ENCODE peak calls at places on chromosome 3, in five cellular contexts. X, V, P, Q and T are unnamed samples.

GRCh38 chr3:127690106-127690505 is 17.4 kb downstream of the ABTB1 start:
- DNase-seq in X (peak; percentile 14), V (no peak), P (no peak), Q (no peak), T (no peak)

GRCh38 chr3:49882182-49882581 is 12.5 kb upstream of the CAMKV start:
- DNase-seq in X (no peak), V (no peak), P (no peak), Q (peak; percentile 71), T (no peak)

GRCh38 chr3:170410428-170411029 is 8.1 kb upstream of the CLDN11 start:
- DNase-seq in X (no peak), V (peak; percentile 15), P (no peak), Q (no peak), T (no peak)

GRCh38 chr3:37745921-37746320 is 115.8 kb upstream of the CTDSPL start:
- DNase-seq in X (no peak), V (no peak), P (no peak), Q (no peak), T (no peak)

GRCh38 chr3:64518950-64519349 is 168.8 kb downstream of the ADAMTS9 start:
- DNase-seq in X (no peak), V (no peak), P (no peak), Q (no peak), T (no peak)

GRCh38 chr3:124126446-124127017 is 134.6 kb upstream of the ROPN1 start:
- DNase-seq in X (no peak), V (no peak), P (no peak), Q (no peak), T (no peak)

GRCh38 chr3:151553873-151554272 is 93.0 kb upstream of the IGSF10 start:
- DNase-seq in X (no peak), V (no peak), P (peak; percentile 73), Q (no peak), T (no peak)

GRCh38 chr3:127660621-127661253 is 12.0 kb upstream of the ABTB1 start:
- DNase-seq in X (no peak), V (no peak), P (no peak), Q (no peak), T (no peak)

GRCh38 chr3:47984089-47984759 is 32.0 kb downstream of the MAP4 start:
- DNase-seq in X (no peak), V (no peak), P (no peak), Q (no peak), T (peak; percentile 56)

GRCh38 chr3:178439504-178439903 is 96.7 kb upstream of the KCNMB2 start:
- DNase-seq in X (no peak), V (no peak), P (no peak), Q (no peak), T (no peak)

GRCh38 chr3:22089284-22089683 is 338.3 kb upstream of the ZNF385D start:
- DNase-seq in X (peak; percentile 16), V (no peak), P (no peak), Q (no peak), T (no peak)

GRCh38 chr3:18153571-18154173 is 271.5 kb downstream of the SATB1 start:
- DNase-seq in X (no peak), V (no peak), P (no peak), Q (no peak), T (peak; percentile 29)

GRCh38 chr3:56467108-56467507 is 1.2 kb downstream of the ERC2 start:
- DNase-seq in X (peak; percentile 76), V (no peak), P (no peak), Q (peak; percentile 74), T (peak; percentile 1)

GRCh38 chr3:151864423-151865101 is 8.9 kb upstream of the SUCNR1 start:
- DNase-seq in X (no peak), V (peak; percentile 17), P (no peak), Q (no peak), T (peak; percentile 66)

GRCh38 chr3:161104561-161105551 is at the start of gene B3GALNT1:
- DNase-seq in X (peak; percentile 48), V (peak; percentile 7), P (no peak), Q (peak; percentile 52), T (no peak)

GRCh38 chr3:76369170-76369569 is 583.8 kb upstream of the ZNF717 start:
- DNase-seq in X (no peak), V (no peak), P (no peak), Q (no peak), T (no peak)

GRCh38 chr3:5581743-5582142 is 394.2 kb downstream of the EDEM1 start:
- DNase-seq in X (no peak), V (no peak), P (no peak), Q (no peak), T (no peak)

GRCh38 chr3:5579342-5579741 is 391.8 kb downstream of the EDEM1 start:
- DNase-seq in X (no peak), V (no peak), P (no peak), Q (no peak), T (no peak)

GRCh38 chr3:5585085-5585484 is 397.6 kb downstream of the EDEM1 start:
- DNase-seq in X (no peak), V (no peak), P (no peak), Q (no peak), T (no peak)

GRCh38 chr3:5580821-5581220 is 393.3 kb downstream of the EDEM1 start:
- DNase-seq in X (no peak), V (no peak), P (no peak), Q (no peak), T (no peak)

GRCh38 chr3:5583920-5584319 is 396.4 kb downstream of the EDEM1 start:
- DNase-seq in X (no peak), V (no peak), P (no peak), Q (no peak), T (no peak)
- TF ChIP-seq CTCF in X (no peak), V (no peak), P (no peak), Q (no peak), T (no peak)

GRCh38 chr3:12194669-12195161 is 36.0 kb upstream of the TIMP4 start:
- DNase-seq in X (peak; percentile 84), V (peak; percentile 82), P (no peak), Q (no peak), T (no peak)
- TF ChIP-seq CTCF in X (peak; percentile 75), V (peak; percentile 83), P (no peak), Q (no peak), T (no peak)

DNA sequence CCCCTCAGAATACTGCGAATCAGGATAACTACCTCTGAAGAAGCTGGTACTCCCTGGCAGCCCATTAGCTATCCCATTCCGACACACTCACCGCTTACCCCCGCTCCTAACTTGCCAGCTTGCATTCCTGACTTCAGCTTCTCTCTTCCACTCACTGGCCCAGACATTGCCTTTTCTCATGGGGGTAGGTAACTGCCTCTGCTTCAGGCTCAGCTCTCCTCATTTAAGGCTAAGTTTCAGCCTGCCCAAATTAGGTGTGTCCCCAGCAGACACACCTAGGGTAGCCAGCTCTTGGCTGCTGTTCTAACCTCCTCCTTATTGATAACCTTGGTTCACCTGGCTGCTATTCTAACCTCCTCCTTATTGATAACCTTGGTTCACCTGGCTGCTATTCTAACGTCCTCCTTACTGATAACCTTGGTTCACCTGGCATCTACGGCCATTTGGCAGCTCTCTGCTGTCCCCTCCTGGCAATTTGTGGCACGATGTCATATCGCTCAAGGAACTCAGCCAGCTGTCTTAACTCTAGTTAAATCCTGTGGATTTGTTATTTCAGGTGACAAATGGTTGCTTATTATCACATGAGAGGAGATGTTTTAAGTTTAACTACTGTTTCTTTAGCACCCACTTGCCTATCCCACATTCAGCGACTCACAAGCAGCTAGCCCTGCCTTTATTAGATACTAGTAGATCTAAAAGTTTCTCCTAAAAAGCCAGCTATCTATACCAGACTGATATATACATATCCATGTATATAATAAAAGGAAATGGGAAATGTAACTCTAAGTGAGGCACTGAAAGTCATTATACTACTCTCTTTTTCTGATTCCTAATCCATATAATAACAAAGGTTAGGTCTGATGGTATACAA is 106.5 kb upstream of the ACP3 start:
- DNase-seq in X (peak; percentile 73), V (peak; percentile 18), P (no peak), Q (no peak), T (no peak)
- TF ChIP-seq CTCF in X (peak; percentile 47), V (peak; percentile 84), P (no peak), Q (no peak), T (peak; percentile 42)

GRCh38 chr3:14633819-14634424 is 17.6 kb upstream of the CCDC174 start:
- DNase-seq in X (peak; percentile 68), V (peak; percentile 18), P (no peak), Q (peak; percentile 25), T (no peak)
- TF ChIP-seq CTCF in X (peak; percentile 52), V (peak; percentile 77), P (no peak), Q (peak; percentile 64), T (peak; percentile 68)

GRCh38 chr3:149490260-149490971 is 15.9 kb downstream of the TM4SF4 start:
- DNase-seq in X (no peak), V (no peak), P (no peak), Q (no peak), T (no peak)

GRCh38 chr3:149486726-149487125 is 12.2 kb downstream of the TM4SF4 start:
- DNase-seq in X (no peak), V (no peak), P (no peak), Q (no peak), T (no peak)

GRCh38 chr3:149493315-149494021 is 19.0 kb downstream of the TM4SF4 start:
- DNase-seq in X (no peak), V (no peak), P (no peak), Q (no peak), T (no peak)

GRCh38 chr3:149487598-149488197 is 13.2 kb downstream of the TM4SF4 start:
- DNase-seq in X (no peak), V (no peak), P (no peak), Q (no peak), T (no peak)

DNA sequence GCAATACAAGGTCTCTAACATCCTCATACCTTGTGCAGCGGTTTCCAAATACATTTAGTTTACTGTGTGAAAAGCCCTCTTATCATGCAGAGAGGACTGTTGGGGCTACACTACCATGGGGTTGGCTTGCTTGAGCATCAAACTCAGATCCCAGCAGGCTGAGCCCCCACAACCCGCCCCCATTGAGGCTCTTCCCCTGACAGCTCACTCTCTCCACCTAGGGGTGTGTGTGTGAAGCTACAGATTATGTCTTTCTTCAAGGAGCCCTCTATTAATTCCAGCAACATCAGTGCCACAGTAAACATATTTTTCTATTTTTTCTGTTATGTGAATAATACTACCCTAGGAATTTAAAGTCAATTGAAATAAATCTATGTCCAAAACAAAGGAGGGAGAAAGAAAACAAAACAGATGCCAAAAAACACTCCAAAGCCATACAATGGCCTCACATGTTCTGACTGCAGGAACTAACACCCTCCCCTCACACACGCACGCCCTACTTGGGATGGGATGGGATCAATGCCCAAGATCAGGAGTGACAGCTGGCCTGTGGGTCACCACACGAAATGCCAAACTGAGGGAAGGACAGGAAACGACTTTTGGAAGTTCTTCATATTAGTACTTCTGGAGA is 14.7 kb downstream of the TM4SF4 start:
- DNase-seq in X (no peak), V (no peak), P (no peak), Q (no peak), T (no peak)
- TF ChIP-seq CTCF in X (no peak), V (peak; percentile 89), P (no peak), Q (peak; percentile 24), T (peak; percentile 49)

GRCh38 chr3:196340466-196340865 is 2.3 kb upstream of the TM4SF19 start:
- DNase-seq in X (no peak), V (no peak), P (no peak), Q (no peak), T (no peak)
- TF ChIP-seq CTCF in X (no peak), V (no peak), P (no peak), Q (no peak), T (no peak)